ENCODE peak calls at places on chromosomes 16 and 17, in five cellular contexts. U, J, N, R and F are unnamed samples.

GRCh38 chr16:77470851-77471250 is 36.0 kb upstream of the ADAMTS18 start:
- DNase-seq in U (no peak), J (no peak), N (no peak), R (no peak), F (no peak)

GRCh38 chr17:63652106-63652505 is 29.9 kb downstream of the MAP3K3 start:
- DNase-seq in U (no peak), J (no peak), N (no peak), R (no peak), F (no peak)

GRCh38 chr17:29760279-29760721 is 137.6 kb upstream of the CORO6 start:
- DNase-seq in U (peak), J (no peak), N (no peak), R (no peak), F (peak)

GRCh38 chr17:74566132-74566753 is 1.1 kb downstream of the CD300H start:
- DNase-seq in U (peak), J (peak), N (peak), R (peak), F (no peak)

GRCh38 chr17:51853857-51854256 is 304.7 kb downstream of the CA10 start:
- DNase-seq in U (no peak), J (no peak), N (no peak), R (no peak), F (no peak)

GRCh38 chr17:38749222-38750043 is 1.3 kb upstream of the PCGF2 start:
- DNase-seq in U (peak), J (peak), N (peak), R (peak), F (no peak)

GRCh38 chr17:78967782-78968362 is 11.9 kb downstream of the LGALS3BP start:
- DNase-seq in U (no peak), J (no peak), N (no peak), R (no peak), F (no peak)

GRCh38 chr16:77437859-77438258 is 3.0 kb upstream of the ADAMTS18 start:
- DNase-seq in U (peak), J (peak), N (no peak), R (no peak), F (no peak)

GRCh38 chr17:41710472-41711090 is 1.6 kb upstream of the GAST start:
- DNase-seq in U (no peak), J (peak), N (no peak), R (no peak), F (no peak)

GRCh38 chr17:38864636-38865398 is 5.0 kb upstream of the LASP1 start:
- DNase-seq in U (peak), J (peak), N (no peak), R (peak), F (no peak)

GRCh38 chr17:73798111-73798748 is 154.0 kb upstream of the SDK2 start:
- DNase-seq in U (no peak), J (peak), N (no peak), R (peak), F (no peak)

GRCh38 chr17:50501054-50501453 is 7.2 kb upstream of the MYCBPAP start:
- DNase-seq in U (peak), J (peak), N (peak), R (peak), F (no peak)

GRCh38 chr16:154223-155030 is 2.0 kb downstream of the HBZ start:
- DNase-seq in U (peak), J (no peak), N (peak), R (no peak), F (no peak)

GRCh38 chr17:38853292-38854219 is at the start of gene RPL23:
- DNase-seq in U (peak), J (peak), N (peak), R (peak), F (peak)

GRCh38 chr17:47946516-47946915 is 5.1 kb downstream of the PNPO start:
- DNase-seq in U (no peak), J (no peak), N (no peak), R (no peak), F (no peak)

GRCh38 chr16:48496571-48497095 is 111.4 kb upstream of the SIAH1 start:
- DNase-seq in U (no peak), J (no peak), N (no peak), R (no peak), F (no peak)

GRCh38 chr17:21125862-21126261 is 902 bp upstream of the DHRS7B start:
- DNase-seq in U (no peak), J (no peak), N (no peak), R (no peak), F (no peak)

GRCh38 chr16:1765826-1766225 is 5.5 kb downstream of the NME3 start:
- DNase-seq in U (no peak), J (no peak), N (no peak), R (no peak), F (no peak)

GRCh38 chr17:79410681-79411080 is 200.2 kb downstream of the RBFOX3 start:
- DNase-seq in U (no peak), J (no peak), N (no peak), R (no peak), F (no peak)

GRCh38 chr16:17173134-17173729 is 297.5 kb downstream of the XYLT1 start:
- DNase-seq in U (no peak), J (no peak), N (no peak), R (peak), F (no peak)

GRCh38 chr16:48206594-48207242 is 37.4 kb upstream of the LONP2 start:
- DNase-seq in U (no peak), J (no peak), N (no peak), R (peak), F (no peak)

DNA sequence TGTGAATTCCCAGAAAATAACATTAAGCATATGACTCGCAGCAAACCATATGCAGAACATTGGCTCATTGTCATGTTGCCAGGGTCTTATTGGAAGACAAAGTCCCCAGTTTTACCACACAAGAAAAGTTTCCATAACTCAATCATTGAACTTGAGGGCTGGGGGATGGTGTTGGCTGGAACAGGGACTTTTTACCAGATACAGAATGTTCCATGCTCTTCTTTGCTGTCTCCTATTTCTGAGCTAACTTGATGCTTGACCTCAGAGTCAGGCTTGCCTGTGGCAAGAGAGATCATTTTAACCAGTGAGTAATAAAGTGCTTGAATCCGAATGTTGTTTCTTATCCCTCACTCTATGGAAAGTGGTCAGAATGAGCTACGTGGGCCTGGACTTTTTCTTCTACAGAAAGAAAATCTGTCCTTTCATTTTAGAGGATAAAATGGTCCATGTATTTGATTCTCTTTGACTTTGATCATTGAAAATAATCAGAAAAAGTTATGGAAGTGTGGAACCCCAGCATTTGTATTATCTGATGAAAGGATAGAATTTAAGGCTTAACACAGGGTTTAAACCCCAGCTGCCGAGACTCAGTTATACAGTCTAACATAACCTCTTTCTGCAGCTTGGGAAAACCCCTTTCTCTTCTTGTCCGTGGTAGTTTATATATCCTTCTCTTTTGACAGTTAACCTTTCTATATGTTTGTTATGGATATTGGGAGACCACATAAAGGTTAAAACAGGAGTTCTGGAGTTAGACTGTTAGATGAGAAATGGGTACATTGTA is 67.0 kb downstream of the TUBD1 start:
- DNase-seq in U (no peak), J (peak), N (no peak), R (no peak), F (no peak)
- TF ChIP-seq JUNB in U (no peak), J (no peak), N (no peak), R (no peak), F (peak)

DNA sequence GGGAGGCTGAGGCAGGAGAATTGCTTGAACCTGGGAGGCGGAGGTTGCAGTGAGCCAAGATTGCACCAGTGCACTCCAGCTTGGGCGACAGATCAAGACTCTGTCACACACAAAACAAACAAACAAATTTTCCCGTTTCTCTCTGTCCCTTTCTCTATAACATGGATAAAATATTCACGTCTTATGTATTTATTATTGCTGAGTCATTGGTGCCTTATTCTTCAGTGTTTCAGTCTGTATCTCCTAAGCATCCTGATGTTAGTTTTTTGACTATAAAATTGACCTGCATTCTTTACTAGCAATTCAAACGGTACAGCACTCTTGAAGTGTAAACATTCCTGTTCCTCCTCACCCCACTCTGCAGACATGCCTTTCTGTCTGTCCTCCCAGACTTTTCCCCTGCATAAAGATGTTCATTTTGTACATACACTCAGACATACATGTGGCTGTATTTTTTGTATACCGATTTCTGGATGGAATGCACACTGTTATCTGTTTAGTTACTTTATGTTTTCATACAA is 16.4 kb downstream of the DHODH start:
- DNase-seq in U (no peak), J (no peak), N (no peak), R (peak), F (no peak)
- TF ChIP-seq JUNB in U (no peak), J (no peak), N (no peak), R (no peak), F (no peak)

GRCh38 chr16:67326472-67327309 is at the start of the genes KCTD19 and LRRC36:
- DNase-seq in U (peak), J (peak), N (peak), R (peak), F (no peak)
- TF ChIP-seq JUNB in U (no peak), J (no peak), N (no peak), R (no peak), F (no peak)

GRCh38 chr16:29926675-29927522 is 873 bp upstream of the KCTD13 start:
- DNase-seq in U (peak), J (peak), N (no peak), R (peak), F (no peak)
- TF ChIP-seq JUNB in U (no peak), J (no peak), N (no peak), R (no peak), F (no peak)

DNA sequence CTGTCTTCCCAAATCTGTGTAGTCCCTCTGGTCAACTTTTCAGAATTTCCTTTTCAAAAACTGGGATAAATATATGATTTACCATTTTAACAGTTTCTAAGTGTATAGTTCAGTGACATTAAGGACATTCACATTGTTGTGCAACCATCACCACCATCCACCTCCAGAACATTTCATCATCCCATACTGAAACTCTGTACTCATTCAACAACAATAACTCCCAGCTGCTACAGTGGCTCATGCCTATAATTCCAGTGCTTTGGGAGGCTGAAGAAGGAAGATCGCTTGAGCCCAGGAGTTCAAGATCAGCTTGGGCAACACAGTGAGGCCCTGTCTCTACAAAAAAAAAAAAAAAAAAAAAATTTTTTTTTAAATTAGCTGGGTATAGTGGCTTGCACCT is 131.0 kb downstream of the AATF start:
- DNase-seq in U (no peak), J (no peak), N (no peak), R (no peak), F (no peak)
- TF ChIP-seq JUNB in U (no peak), J (no peak), N (no peak), R (no peak), F (no peak)

GRCh38 chr17:12348476-12348875 is 317.2 kb upstream of the MYOCD start:
- DNase-seq in U (no peak), J (peak), N (no peak), R (no peak), F (no peak)
- TF ChIP-seq JUNB in U (no peak), J (no peak), N (no peak), R (no peak), F (no peak)